ENCODE peak calls at places on chromosomes 11 and 22, in seven cellular contexts. P is cerebellum; R is Right ventricle myocardium inferior; N is glutamatergic neuron; A is germinal center; B is CD4-positive, alpha-beta memory T cell; M is NCI-H1694. Y is an unnamed sample.

GRCh38 chr11:33892906-33893594 is 1.2 kb upstream of the LMO2 start:
- DNase-seq in N (no peak), A (no peak), B (no peak), R (no peak), P (no peak), M (no peak), Y (no peak)

GRCh38 chr11:7964873-7965272 is 374 bp downstream of the NLRP10 start:
- DNase-seq in A (no peak), R (no peak), B (no peak), P (no peak), M (no peak), N (no peak), Y (no peak)

GRCh38 chr22:22519591-22519990 is 479 bp downstream of the ZNF280A start:
- DNase-seq in A (no peak), P (no peak), B (no peak), M (no peak), R (no peak), N (no peak), Y (no peak)

GRCh38 chr11:66996609-66997273 is 21.6 kb downstream of the C11orf86 start:
- DNase-seq in B (no peak), M (no peak), P (no peak), R (peak; percentile 37), N (peak; percentile 49), A (no peak), Y (peak; percentile 78)

GRCh38 chr11:61281581-61282250 is 13.4 kb downstream of the VWCE start:
- DNase-seq in M (no peak), R (no peak), P (peak; percentile 80), B (no peak), N (peak; percentile 86), A (peak; percentile 63), Y (no peak)

GRCh38 chr11:62387381-62387780 is 31.5 kb upstream of the SCGB1A1 start:
- DNase-seq in R (no peak), P (no peak), M (no peak), N (no peak), A (no peak), B (no peak), Y (no peak)

GRCh38 chr11:84906995-84907394 is 720.1 kb downstream of the DLG2 start:
- DNase-seq in N (no peak), M (no peak), P (no peak), B (no peak), R (no peak), A (no peak), Y (no peak)

GRCh38 chr11:102244681-102245409 is 72.4 kb upstream of the BIRC3 start:
- DNase-seq in M (no peak), R (no peak), P (no peak), N (no peak), A (no peak), B (no peak), Y (no peak)

GRCh38 chr11:118338637-118339061 is 3.9 kb downstream of the CD3D start:
- DNase-seq in R (no peak), A (peak; percentile 41), B (peak; percentile 98), P (no peak), M (no peak), N (no peak), Y (peak; percentile 79)

GRCh38 chr11:67409781-67410368 is 5.6 kb upstream of the CARNS1 start:
- DNase-seq in B (no peak), M (no peak), A (peak; percentile 25), R (no peak), P (no peak), N (no peak), Y (no peak)

GRCh38 chr22:36350751-36351594 is 36.8 kb downstream of the MYH9 start:
- DNase-seq in R (no peak), A (no peak), B (peak; percentile 39), M (no peak), P (no peak), N (no peak), Y (peak; percentile 81)

Y was measured in kidney.